ENCODE peak calls at places on chromosomes 5 and 9, in eight cellular contexts. One of them, this sample, is unnamed.

GRCh38 chr5:169695025-169695625 is 58.0 kb downstream of the DOCK2 start:
- DNase-seq in neural crest cell: no peak
- DNase-seq in WTC11: no peak
- DNase-seq in IMR-90: peak
- DNase-seq in uterus: no peak
- DNase-seq in left ventricle myocardium inferior: no peak
- DNase-seq in adrenal gland: no peak
- DNase-seq in osteocyte: no peak
- DNase-seq in this sample: no peak

GRCh38 chr5:90803891-90804290 is 245.3 kb downstream of the ADGRV1 start:
- DNase-seq in neural crest cell: no peak
- DNase-seq in WTC11: no peak
- DNase-seq in IMR-90: no peak
- DNase-seq in uterus: no peak
- DNase-seq in left ventricle myocardium inferior: no peak
- DNase-seq in adrenal gland: no peak
- DNase-seq in osteocyte: no peak
- DNase-seq in this sample: no peak

GRCh38 chr5:93990504-93991085 is 249.2 kb upstream of the POU5F2 start:
- DNase-seq in neural crest cell: no peak
- DNase-seq in WTC11: no peak
- DNase-seq in IMR-90: peak
- DNase-seq in uterus: no peak
- DNase-seq in left ventricle myocardium inferior: no peak
- DNase-seq in adrenal gland: peak
- DNase-seq in osteocyte: no peak
- DNase-seq in this sample: no peak

GRCh38 chr9:18268381-18268780 is 205.6 kb upstream of the ADAMTSL1 start:
- DNase-seq in neural crest cell: no peak
- DNase-seq in WTC11: no peak
- DNase-seq in IMR-90: peak
- DNase-seq in uterus: no peak
- DNase-seq in left ventricle myocardium inferior: no peak
- DNase-seq in adrenal gland: no peak
- DNase-seq in osteocyte: no peak
- DNase-seq in this sample: no peak

GRCh38 chr5:138654281-138654867 is 79.2 kb upstream of the HSPA9 start:
- DNase-seq in neural crest cell: no peak
- DNase-seq in WTC11: no peak
- DNase-seq in IMR-90: peak
- DNase-seq in uterus: no peak
- DNase-seq in left ventricle myocardium inferior: no peak
- DNase-seq in adrenal gland: no peak
- DNase-seq in osteocyte: no peak
- DNase-seq in this sample: no peak

GRCh38 chr5:137622850-137623249 is 113.0 kb downstream of the KLHL3 start:
- DNase-seq in neural crest cell: no peak
- DNase-seq in WTC11: no peak
- DNase-seq in IMR-90: no peak
- DNase-seq in uterus: no peak
- DNase-seq in left ventricle myocardium inferior: peak
- DNase-seq in adrenal gland: peak
- DNase-seq in osteocyte: peak
- DNase-seq in this sample: peak

GRCh38 chr9:99779277-99779676 is 42.4 kb upstream of the NR4A3 start:
- DNase-seq in neural crest cell: no peak
- DNase-seq in WTC11: no peak
- DNase-seq in IMR-90: no peak
- DNase-seq in uterus: no peak
- DNase-seq in left ventricle myocardium inferior: no peak
- DNase-seq in adrenal gland: no peak
- DNase-seq in osteocyte: no peak
- DNase-seq in this sample: no peak

GRCh38 chr5:105970919-105971318 is 1699.8 kb downstream of the EFNA5 start:
- DNase-seq in neural crest cell: no peak
- DNase-seq in WTC11: no peak
- DNase-seq in IMR-90: no peak
- DNase-seq in uterus: no peak
- DNase-seq in left ventricle myocardium inferior: no peak
- DNase-seq in adrenal gland: no peak
- DNase-seq in osteocyte: no peak
- DNase-seq in this sample: no peak

GRCh38 chr5:123673107-123673506 is 161.1 kb downstream of the CSNK1G3 start:
- DNase-seq in neural crest cell: no peak
- DNase-seq in WTC11: no peak
- DNase-seq in IMR-90: no peak
- DNase-seq in uterus: no peak
- DNase-seq in left ventricle myocardium inferior: no peak
- DNase-seq in adrenal gland: no peak
- DNase-seq in osteocyte: no peak
- DNase-seq in this sample: no peak

GRCh38 chr5:137280656-137281055 is 218.5 kb downstream of the SPOCK1 start:
- DNase-seq in neural crest cell: no peak
- DNase-seq in WTC11: no peak
- DNase-seq in IMR-90: no peak
- DNase-seq in uterus: no peak
- DNase-seq in left ventricle myocardium inferior: no peak
- DNase-seq in adrenal gland: no peak
- DNase-seq in osteocyte: no peak
- DNase-seq in this sample: no peak

GRCh38 chr9:123642291-123643278 is 286.6 kb downstream of the CRB2 start:
- DNase-seq in neural crest cell: no peak
- DNase-seq in WTC11: no peak
- DNase-seq in IMR-90: peak
- DNase-seq in uterus: peak
- DNase-seq in left ventricle myocardium inferior: peak
- DNase-seq in adrenal gland: peak
- DNase-seq in osteocyte: no peak
- DNase-seq in this sample: no peak

GRCh38 chr9:38316166-38316765 is 76.2 kb upstream of the ALDH1B1 start:
- DNase-seq in neural crest cell: no peak
- DNase-seq in WTC11: no peak
- DNase-seq in IMR-90: no peak
- DNase-seq in uterus: no peak
- DNase-seq in left ventricle myocardium inferior: no peak
- DNase-seq in adrenal gland: no peak
- DNase-seq in osteocyte: peak
- DNase-seq in this sample: no peak

GRCh38 chr9:114372971-114373591 is 14.7 kb downstream of the AKNA start:
- DNase-seq in neural crest cell: no peak
- DNase-seq in WTC11: no peak
- DNase-seq in IMR-90: no peak
- DNase-seq in uterus: no peak
- DNase-seq in left ventricle myocardium inferior: peak
- DNase-seq in adrenal gland: peak
- DNase-seq in osteocyte: no peak
- DNase-seq in this sample: peak

GRCh38 chr5:136636001-136636400 is 270.7 kb upstream of the TRPC7 start:
- DNase-seq in neural crest cell: no peak
- DNase-seq in WTC11: no peak
- DNase-seq in IMR-90: no peak
- DNase-seq in uterus: no peak
- DNase-seq in left ventricle myocardium inferior: no peak
- DNase-seq in adrenal gland: no peak
- DNase-seq in osteocyte: no peak
- DNase-seq in this sample: no peak

GRCh38 chr9:31040565-31040964 is 1343.9 kb upstream of the ACO1 start:
- DNase-seq in neural crest cell: no peak
- DNase-seq in WTC11: no peak
- DNase-seq in IMR-90: no peak
- DNase-seq in uterus: no peak
- DNase-seq in left ventricle myocardium inferior: no peak
- DNase-seq in adrenal gland: no peak
- DNase-seq in osteocyte: no peak
- DNase-seq in this sample: no peak

GRCh38 chr9:38062498-38063362 is 6.3 kb downstream of the SHB start:
- DNase-seq in neural crest cell: no peak
- DNase-seq in WTC11: no peak
- DNase-seq in IMR-90: peak
- DNase-seq in uterus: no peak
- DNase-seq in left ventricle myocardium inferior: no peak
- DNase-seq in adrenal gland: no peak
- DNase-seq in osteocyte: no peak
- DNase-seq in this sample: no peak

GRCh38 chr5:76836181-76836580 is 13.6 kb upstream of the S100Z start:
- DNase-seq in neural crest cell: no peak
- DNase-seq in WTC11: no peak
- DNase-seq in IMR-90: peak
- DNase-seq in uterus: no peak
- DNase-seq in left ventricle myocardium inferior: no peak
- DNase-seq in adrenal gland: no peak
- DNase-seq in osteocyte: no peak
- DNase-seq in this sample: no peak
- TF ChIP-seq CTCF in neural crest cell: no peak
- TF ChIP-seq CTCF in WTC11: no peak
- TF ChIP-seq CTCF in IMR-90: peak
- TF ChIP-seq CTCF in uterus: no peak
- TF ChIP-seq CTCF in left ventricle myocardium inferior: no peak
- TF ChIP-seq CTCF in adrenal gland: no peak
- TF ChIP-seq CTCF in osteocyte: peak
- TF ChIP-seq CTCF in this sample: no peak

GRCh38 chr5:14871084-14871572 is 450 bp downstream of the ANKH start:
- DNase-seq in neural crest cell: peak
- DNase-seq in WTC11: no peak
- DNase-seq in IMR-90: no peak
- DNase-seq in uterus: peak
- DNase-seq in left ventricle myocardium inferior: peak
- DNase-seq in adrenal gland: no peak
- DNase-seq in osteocyte: no peak
- DNase-seq in this sample: no peak

GRCh38 chr5:14871573-14872069 is at the start of gene ANKH:
- DNase-seq in neural crest cell: peak
- DNase-seq in WTC11: peak
- DNase-seq in IMR-90: peak
- DNase-seq in uterus: peak
- DNase-seq in left ventricle myocardium inferior: peak
- DNase-seq in adrenal gland: peak
- DNase-seq in osteocyte: peak
- DNase-seq in this sample: peak

GRCh38 chr5:14873790-14874189 is 2.2 kb upstream of the ANKH start:
- DNase-seq in neural crest cell: no peak
- DNase-seq in WTC11: no peak
- DNase-seq in IMR-90: no peak
- DNase-seq in uterus: no peak
- DNase-seq in left ventricle myocardium inferior: no peak
- DNase-seq in adrenal gland: no peak
- DNase-seq in osteocyte: no peak
- DNase-seq in this sample: no peak

GRCh38 chr5:14873093-14873492 is 1.5 kb upstream of the ANKH start:
- DNase-seq in neural crest cell: no peak
- DNase-seq in WTC11: no peak
- DNase-seq in IMR-90: no peak
- DNase-seq in uterus: no peak
- DNase-seq in left ventricle myocardium inferior: peak
- DNase-seq in adrenal gland: no peak
- DNase-seq in osteocyte: no peak
- DNase-seq in this sample: no peak

DNA sequence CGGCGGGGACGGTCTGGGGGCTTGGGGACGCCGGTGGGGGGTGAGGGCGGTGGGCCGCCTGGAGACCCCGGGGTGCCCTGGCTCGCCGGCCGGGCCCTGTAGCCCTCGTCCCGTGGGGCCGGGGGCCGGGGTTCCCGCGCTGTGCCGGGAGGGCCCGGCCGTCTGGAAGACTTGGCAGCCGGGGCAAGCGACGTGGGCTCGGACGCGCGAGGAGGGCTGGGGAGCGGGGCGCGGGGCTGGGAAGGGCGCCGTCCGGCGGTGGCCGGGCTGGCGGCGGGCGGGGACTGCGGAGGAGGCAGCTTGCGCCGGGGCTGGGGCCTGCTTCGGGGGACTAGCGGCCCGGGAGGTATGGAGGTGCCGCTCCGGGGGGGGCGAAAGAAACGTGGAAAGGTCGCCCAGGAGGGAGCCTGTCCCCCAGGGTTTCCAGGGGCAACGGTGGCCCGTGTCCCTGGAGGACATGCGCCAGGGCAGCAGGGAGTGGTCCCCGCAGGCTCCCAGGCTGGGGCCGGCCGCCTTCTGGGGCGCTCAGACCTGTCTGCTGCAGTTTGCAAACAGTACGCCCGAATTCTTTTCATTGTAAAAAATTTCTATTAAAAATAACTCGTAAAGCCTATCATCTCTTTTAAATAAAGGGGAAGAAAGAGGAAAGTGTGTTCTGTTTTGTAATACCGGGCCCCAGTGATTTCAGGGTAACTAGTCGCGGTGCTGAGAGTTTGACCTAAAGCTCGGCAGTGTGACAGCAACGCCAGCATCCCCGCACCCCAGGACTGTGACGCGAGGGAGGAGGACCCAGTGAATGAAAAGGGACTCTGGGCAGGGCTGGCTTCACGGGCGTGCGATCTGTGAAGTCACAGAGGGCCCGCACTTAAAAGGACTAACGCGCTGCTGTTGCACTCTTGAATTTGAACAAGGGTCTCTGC is 752 bp upstream of the ANKH start:
- DNase-seq in neural crest cell: peak
- DNase-seq in WTC11: peak
- DNase-seq in IMR-90: peak
- DNase-seq in uterus: peak
- DNase-seq in left ventricle myocardium inferior: peak
- DNase-seq in adrenal gland: peak
- DNase-seq in osteocyte: peak
- DNase-seq in this sample: peak
- TF ChIP-seq CTCF in neural crest cell: peak
- TF ChIP-seq CTCF in WTC11: no peak
- TF ChIP-seq CTCF in IMR-90: no peak
- TF ChIP-seq CTCF in uterus: no peak
- TF ChIP-seq CTCF in left ventricle myocardium inferior: peak
- TF ChIP-seq CTCF in adrenal gland: peak
- TF ChIP-seq CTCF in osteocyte: peak
- TF ChIP-seq CTCF in this sample: no peak

GRCh38 chr9:91659529-91660294 is 236.1 kb upstream of the NFIL3 start:
- DNase-seq in neural crest cell: peak
- DNase-seq in WTC11: peak
- DNase-seq in IMR-90: peak
- DNase-seq in uterus: peak
- DNase-seq in left ventricle myocardium inferior: no peak
- DNase-seq in adrenal gland: no peak
- DNase-seq in osteocyte: no peak
- DNase-seq in this sample: no peak
- TF ChIP-seq CTCF in neural crest cell: peak
- TF ChIP-seq CTCF in WTC11: no peak
- TF ChIP-seq CTCF in IMR-90: peak
- TF ChIP-seq CTCF in uterus: peak
- TF ChIP-seq CTCF in left ventricle myocardium inferior: peak
- TF ChIP-seq CTCF in adrenal gland: peak
- TF ChIP-seq CTCF in osteocyte: peak
- TF ChIP-seq CTCF in this sample: no peak

GRCh38 chr5:129174447-129174846 is 79.9 kb downstream of the ISOC1 start:
- DNase-seq in neural crest cell: no peak
- DNase-seq in WTC11: no peak
- DNase-seq in IMR-90: no peak
- DNase-seq in uterus: no peak
- DNase-seq in left ventricle myocardium inferior: no peak
- DNase-seq in adrenal gland: no peak
- DNase-seq in osteocyte: no peak
- DNase-seq in this sample: no peak

GRCh38 chr5:129171194-129171944 is 76.8 kb downstream of the ISOC1 start:
- DNase-seq in neural crest cell: no peak
- DNase-seq in WTC11: no peak
- DNase-seq in IMR-90: no peak
- DNase-seq in uterus: peak
- DNase-seq in left ventricle myocardium inferior: no peak
- DNase-seq in adrenal gland: no peak
- DNase-seq in osteocyte: no peak
- DNase-seq in this sample: no peak

GRCh38 chr5:129177451-129177850 is 82.9 kb downstream of the ISOC1 start:
- DNase-seq in neural crest cell: no peak
- DNase-seq in WTC11: no peak
- DNase-seq in IMR-90: no peak
- DNase-seq in uterus: no peak
- DNase-seq in left ventricle myocardium inferior: no peak
- DNase-seq in adrenal gland: no peak
- DNase-seq in osteocyte: no peak
- DNase-seq in this sample: no peak

GRCh38 chr5:129172561-129172960 is 78.0 kb downstream of the ISOC1 start:
- DNase-seq in neural crest cell: no peak
- DNase-seq in WTC11: no peak
- DNase-seq in IMR-90: no peak
- DNase-seq in uterus: no peak
- DNase-seq in left ventricle myocardium inferior: no peak
- DNase-seq in adrenal gland: no peak
- DNase-seq in osteocyte: no peak
- DNase-seq in this sample: no peak
- TF ChIP-seq CTCF in neural crest cell: peak
- TF ChIP-seq CTCF in WTC11: no peak
- TF ChIP-seq CTCF in IMR-90: peak
- TF ChIP-seq CTCF in uterus: peak
- TF ChIP-seq CTCF in left ventricle myocardium inferior: peak
- TF ChIP-seq CTCF in adrenal gland: peak
- TF ChIP-seq CTCF in osteocyte: no peak
- TF ChIP-seq CTCF in this sample: no peak